ENCODE peak calls at places on chromosome 19, in four cellular contexts. F is lower lobe of right lung, I is breast epithelium, E is heart right ventricle. Q is an unnamed sample.

GRCh38 chr19:16476401-16476800 is 4.6 kb upstream of the EPS15L1 start:
- DNase-seq in I (no peak), E (no peak), F (no peak), Q (no peak)

GRCh38 chr19:46014534-46014933 is 8.3 kb downstream of the PGLYRP1 start:
- DNase-seq in I (no peak), F (peak; percentile 6), E (no peak), Q (no peak)

GRCh38 chr19:45437328-45437727 is 13.6 kb upstream of the ERCC1 start:
- DNase-seq in E (no peak), F (no peak), I (no peak), Q (no peak)

GRCh38 chr19:16185925-16186234 is 670 bp downstream of the FAM32A start:
- DNase-seq in F (no peak), E (no peak), I (no peak), Q (no peak)

GRCh38 chr19:15934332-15935078 is at the start of gene CYP4F11:
- DNase-seq in I (peak; percentile 89), F (peak; percentile 87), E (peak; percentile 69), Q (peak; percentile 86)

GRCh38 chr19:49818691-49819331 is 722 bp downstream of the MED25 start:
- DNase-seq in E (no peak), I (no peak), F (no peak), Q (no peak)

GRCh38 chr19:13023666-13024065 is 28.4 kb downstream of the NFIX start:
- DNase-seq in I (no peak), E (no peak), F (no peak), Q (no peak)

GRCh38 chr19:17873661-17874422 is 2.1 kb downstream of the SLC5A5 start:
- DNase-seq in I (no peak), E (no peak), F (peak; percentile 63), Q (no peak)

GRCh38 chr19:46785054-46785979 is 3.1 kb downstream of the SLC1A5 start:
- DNase-seq in E (no peak), I (no peak), F (no peak), Q (no peak)

GRCh38 chr19:7188682-7189629 is 105.3 kb downstream of the INSR start:
- DNase-seq in F (no peak), I (no peak), E (no peak), Q (no peak)

GRCh38 chr19:16594131-16594586 is 21.9 kb upstream of the SLC35E1 start:
- DNase-seq in I (no peak), F (no peak), E (no peak), Q (no peak)

GRCh38 chr19:35755550-35756371 is 1.1 kb downstream of the HSPB6 start:
- DNase-seq in E (peak; percentile 93), I (peak; percentile 80), F (no peak), Q (peak; percentile 61)

GRCh38 chr19:16076958-16077611 is 790 bp downstream of the TPM4 start:
- DNase-seq in F (peak; percentile 81), E (peak; percentile 69), I (peak; percentile 75), Q (no peak)

GRCh38 chr19:42270346-42271044 is 1.4 kb downstream of the CIC start:
- DNase-seq in F (peak; percentile 81), I (no peak), E (no peak), Q (peak; percentile 89)

GRCh38 chr19:34676697-34677385 is at the start of gene SCGB2B2:
- DNase-seq in F (peak; percentile 61), E (no peak), I (no peak), Q (peak; percentile 72)

GRCh38 chr19:13150187-13150918 is at the start of the genes IER2 and STX10:
- DNase-seq in F (peak; percentile 96), E (peak; percentile 94), I (peak; percentile 97), Q (peak; percentile 92)

GRCh38 chr19:56314018-56314583 is 538 bp downstream of the ZSCAN5A start:
- DNase-seq in E (no peak), I (no peak), F (no peak), Q (no peak)

GRCh38 chr19:55254625-55254977 is 4.2 kb downstream of the PPP6R1 start:
- DNase-seq in I (no peak), E (no peak), F (no peak), Q (no peak)

GRCh38 chr19:13002389-13002898 is 7.2 kb downstream of the NFIX start:
- DNase-seq in F (no peak), I (no peak), E (peak; percentile 66), Q (no peak)

GRCh38 chr19:44748426-44749254 is at the start of gene BCL3:
- DNase-seq in F (peak; percentile 86), E (peak; percentile 84), I (peak; percentile 68), Q (peak; percentile 80)

GRCh38 chr19:34225659-34226015 is 28.7 kb upstream of the GARRE1 start:
- DNase-seq in F (no peak), I (no peak), E (no peak), Q (no peak)

GRCh38 chr19:46471116-46471733 is at the start of gene PNMA8A:
- DNase-seq in F (peak; percentile 62), I (no peak), E (peak; percentile 75), Q (no peak)

GRCh38 chr19:35311901-35312665 is 16.9 kb upstream of the CD22 start:
- DNase-seq in F (no peak), E (no peak), I (no peak), Q (no peak)

GRCh38 chr19:54121259-54121658 is 5.7 kb downstream of the PRPF31 start:
- DNase-seq in E (no peak), F (no peak), I (no peak), Q (no peak)

GRCh38 chr19:3509566-3509989 is 3.5 kb downstream of the FZR1 start:
- DNase-seq in F (no peak), I (no peak), E (no peak), Q (peak; percentile 62)

GRCh38 chr19:46076951-46077814 is 36.4 kb upstream of the IGFL4 start:
- DNase-seq in I (no peak), E (no peak), F (no peak), Q (no peak)

GRCh38 chr19:56383826-56384605 is 9.3 kb downstream of the ZNF582 start:
- DNase-seq in F (no peak), I (no peak), E (no peak), Q (no peak)

GRCh38 chr19:55553217-55554182 is 8.2 kb upstream of the SBK3 start:
- DNase-seq in E (no peak), I (no peak), F (no peak), Q (no peak)

GRCh38 chr19:44884566-44884965 is 6.5 kb upstream of the TOMM40 start:
- DNase-seq in E (no peak), I (no peak), F (no peak), Q (no peak)

GRCh38 chr19:41906271-41906670 is 22.0 kb downstream of the ERFL start:
- DNase-seq in I (no peak), F (no peak), E (no peak), Q (peak; percentile 55)

GRCh38 chr19:1758959-1759903 is 5.9 kb downstream of the ONECUT3 start:
- DNase-seq in E (no peak), F (no peak), I (no peak), Q (no peak)

GRCh38 chr19:1763648-1764292 is 10.5 kb downstream of the ONECUT3 start:
- DNase-seq in I (no peak), F (no peak), E (no peak), Q (no peak)

GRCh38 chr19:1760020-1760419 is 6.7 kb downstream of the ONECUT3 start:
- DNase-seq in F (no peak), I (no peak), E (no peak), Q (no peak)

GRCh38 chr19:1762243-1763140 is 9.2 kb downstream of the ONECUT3 start:
- DNase-seq in F (no peak), E (no peak), I (no peak), Q (no peak)

GRCh38 chr19:1761528-1762242 is 8.4 kb downstream of the ONECUT3 start:
- DNase-seq in I (no peak), E (no peak), F (no peak), Q (no peak)
- H3K27me3 ChIP-seq in I (peaks cover 19% of the 10 kb centered on the region), E (peaks cover 100% of the 10 kb centered on the region), F (peaks cover 97% of the 10 kb centered on the region), Q (peaks cover 98% of the 10 kb centered on the region)

GRCh38 chr19:10116866-10117616 is 2.7 kb downstream of the EIF3G start:
- DNase-seq in E (no peak), F (no peak), I (no peak), Q (no peak)

GRCh38 chr19:10113964-10114650 is 2.6 kb downstream of the P2RY11 start:
- DNase-seq in I (no peak), F (no peak), E (no peak), Q (no peak)

GRCh38 chr19:10116085-10116865 is 3.4 kb downstream of the EIF3G start:
- DNase-seq in F (peak; percentile 46), I (no peak), E (no peak), Q (no peak)

GRCh38 chr19:10114651-10115391 is 3.3 kb downstream of the P2RY11 start:
- DNase-seq in F (peak; percentile 45), E (no peak), I (no peak), Q (no peak)

DNA sequence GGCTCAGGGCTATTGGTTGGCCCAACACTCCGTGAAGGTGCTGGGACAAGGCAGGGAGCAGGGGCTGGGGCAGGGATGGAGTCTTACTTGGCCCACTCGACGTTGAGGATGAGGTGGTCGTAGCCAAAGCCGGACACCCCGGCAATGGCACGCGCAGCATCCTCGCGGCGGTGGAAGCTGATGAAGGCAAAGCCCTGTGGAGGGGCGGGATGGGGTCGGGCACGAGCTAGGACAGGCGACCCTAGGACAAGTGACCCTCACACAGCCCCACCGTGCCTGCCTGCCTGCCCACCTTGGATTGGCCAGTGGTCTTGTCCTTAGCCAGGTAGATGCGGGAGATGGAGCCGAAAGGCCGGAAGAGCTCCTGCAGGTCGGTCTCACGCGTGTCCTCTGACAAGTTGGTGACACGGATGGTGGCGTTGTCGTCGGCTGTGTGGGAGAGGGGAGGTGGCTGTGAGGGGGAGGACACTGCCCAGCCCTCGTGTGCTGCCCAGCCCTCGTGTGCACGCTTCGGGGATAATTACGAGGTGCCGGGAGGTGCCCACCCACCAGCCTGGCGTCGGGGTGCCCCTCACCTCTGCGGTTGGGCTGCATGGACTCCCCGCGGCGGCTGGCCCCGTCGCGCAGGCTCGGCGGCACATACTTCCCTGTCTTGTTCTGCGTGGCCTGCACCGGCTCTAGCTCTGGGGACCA is 4.0 kb downstream of the P2RY11 start:
- DNase-seq in E (no peak), F (peak; percentile 46), I (no peak), Q (no peak)
- H3K36me3 ChIP-seq in E (no peaks in the 10 kb centered on the region), F (peaks cover 59% of the 10 kb centered on the region), I (no peaks in the 10 kb centered on the region), Q (peaks cover 58% of the 10 kb centered on the region)

GRCh38 chr19:51547397-51548212 is 16.1 kb upstream of the SIGLEC6 start:
- DNase-seq in I (no peak), F (no peak), E (no peak), Q (no peak)
- H3K27me3 ChIP-seq in I (no peaks in the 10 kb centered on the region), F (peaks cover 26% of the 10 kb centered on the region), E (peaks cover 64% of the 10 kb centered on the region), Q (no peaks in the 10 kb centered on the region)

GRCh38 chr19:18972301-18972831 is 31.3 kb upstream of the HOMER3 start:
- DNase-seq in F (no peak), I (no peak), E (no peak), Q (no peak)

GRCh38 chr19:18975864-18976263 is 34.8 kb upstream of the HOMER3 start:
- DNase-seq in F (no peak), E (no peak), I (no peak), Q (no peak)

GRCh38 chr19:18969953-18970659 is 29.1 kb upstream of the HOMER3 start:
- DNase-seq in I (no peak), E (no peak), F (no peak), Q (no peak)

GRCh38 chr19:18975011-18975410 is 34.0 kb upstream of the HOMER3 start:
- DNase-seq in I (no peak), E (no peak), F (no peak), Q (no peak)

GRCh38 chr19:18972851-18973250 is 31.8 kb upstream of the HOMER3 start:
- DNase-seq in E (no peak), I (no peak), F (no peak), Q (no peak)
- H3K36me3 ChIP-seq in E (no peaks in the 10 kb centered on the region), I (no peaks in the 10 kb centered on the region), F (no peaks in the 10 kb centered on the region), Q (no peaks in the 10 kb centered on the region)

Q was measured in RWPE2.